ENCODE peak calls at places on chromosomes 2 and 18, in ten cellular contexts. Z, P, A, N, M, U, Q, G, O and T are unnamed samples.

GRCh38 chr18:39799010-39799409 is 2156.0 kb upstream of the PIK3C3 start:
- DNase-seq in Z (peak), P (no peak), A (no peak), N (no peak), M (peak), U (no peak), Q (no peak), G (peak), O (no peak), T (no peak)

GRCh38 chr18:58125183-58125582 is 81.2 kb downstream of the NEDD4L start:
- DNase-seq in Z (peak), P (no peak), A (no peak), N (no peak), M (no peak), U (no peak), Q (no peak), G (no peak), O (no peak), T (no peak)

GRCh38 chr2:33375054-33375453 is 101.4 kb upstream of the RASGRP3 start:
- DNase-seq in Z (peak), P (no peak), A (no peak), N (no peak), M (no peak), U (no peak), Q (no peak), G (no peak), O (no peak), T (no peak)

GRCh38 chr2:34570266-34570872 is 971.3 kb upstream of the FAM98A start:
- DNase-seq in Z (peak), P (no peak), A (no peak), N (no peak), M (peak), U (no peak), Q (no peak), G (no peak), O (no peak), T (no peak)

GRCh38 chr18:11532758-11533512 is 76.5 kb upstream of the SLC35G4 start:
- DNase-seq in Z (no peak), P (no peak), A (no peak), N (no peak), M (no peak), U (no peak), Q (no peak), G (no peak), O (no peak), T (peak)

GRCh38 chr2:207505728-207506127 is 24.0 kb upstream of the CREB1 start:
- DNase-seq in Z (peak), P (no peak), A (no peak), N (no peak), M (peak), U (no peak), Q (no peak), G (no peak), O (no peak), T (no peak)

GRCh38 chr18:70848329-70848728 is 559.5 kb downstream of the SOCS6 start:
- DNase-seq in Z (no peak), P (no peak), A (no peak), N (no peak), M (no peak), U (no peak), Q (no peak), G (no peak), O (no peak), T (no peak)

GRCh38 chr2:121910139-121910538 is 154.7 kb downstream of the TSN start:
- DNase-seq in Z (no peak), P (no peak), A (no peak), N (no peak), M (no peak), U (no peak), Q (no peak), G (no peak), O (no peak), T (no peak)

GRCh38 chr2:150548527-150548926 is 61.1 kb upstream of the RND3 start:
- DNase-seq in Z (peak), P (no peak), A (no peak), N (no peak), M (peak), U (no peak), Q (no peak), G (no peak), O (no peak), T (no peak)